ENCODE peak calls at places on chromosomes 11 and 22, in five cellular contexts. N is A549; Y is posterior vena cava; I is stimulated activated CD4-positive, alpha-beta T cell treated with anti-CD3 and anti-CD28 coated beads, Interleukin-15, amount 100 ng/mL, for 48 hours; E is KG1. M is an unnamed sample.

GRCh38 chr11:14908214-14908880 is 16.3 kb upstream of the CYP2R1 start:
- DNase-seq in N (peak), Y (no peak), I (no peak), E (no peak), M (peak)

GRCh38 chr11:130465259-130465658 is 16.8 kb downstream of the ADAMTS15 start:
- DNase-seq in N (no peak), Y (no peak), I (no peak), E (no peak), M (peak)

GRCh38 chr22:46972256-46972655 is 209.8 kb downstream of the TBC1D22A start:
- DNase-seq in N (no peak), Y (peak), I (no peak), E (no peak), M (no peak)

GRCh38 chr11:124080319-124081001 is 34.8 kb upstream of the VWA5A start:
- DNase-seq in N (peak), Y (no peak), I (no peak), E (no peak), M (no peak)

GRCh38 chr11:86486261-86487030 is 111.8 kb downstream of the CCDC81 start:
- DNase-seq in N (no peak), Y (no peak), I (no peak), E (peak), M (no peak)

GRCh38 chr11:12803086-12803826 is 129.0 kb downstream of the TEAD1 start:
- DNase-seq in N (no peak), Y (no peak), I (no peak), E (no peak), M (peak)

GRCh38 chr11:48141475-48142100 is 75.0 kb upstream of the OR4B1 start:
- DNase-seq in N (peak), Y (no peak), I (no peak), E (no peak), M (peak)

GRCh38 chr22:32991353-32992115 is 66.6 kb downstream of the SYN3 start:
- DNase-seq in N (no peak), Y (peak), I (no peak), E (no peak), M (no peak)

GRCh38 chr11:58028687-58029411 is 1.9 kb upstream of the OR6Q1 start:
- DNase-seq in N (no peak), Y (peak), I (no peak), E (no peak), M (peak)